ENCODE peak calls at places on chromosome 16, in five cellular contexts. O is GM23338; R is activated CD8-positive, alpha-beta T cell treated with anti-CD3 and anti-CD28 coated beads, Interleukin-2, amount 10 ng/mL, durations not matched to agents 7 days and 5 days; N is COR-L47; F is ELR. J is an unnamed sample.

GRCh38 chr16:70553645-70554044 is 30.0 kb downstream of the SF3B3 start:
- DNase-seq in O (no peak), R (no peak), N (no peak), F (peak), J (no peak)

GRCh38 chr16:14369734-14370598 is 260.1 kb downstream of the PARN start:
- DNase-seq in O (no peak), R (no peak), N (no peak), F (peak), J (no peak)

GRCh38 chr16:15874745-15875314 is 13.6 kb downstream of the CEP20 start:
- DNase-seq in O (peak), R (no peak), N (no peak), F (peak), J (peak)

GRCh38 chr16:69424935-69425784 is 741 bp downstream of the CYB5B start:
- DNase-seq in O (no peak), R (no peak), N (no peak), F (peak), J (peak)

GRCh38 chr16:85570213-85570734 is 42.8 kb upstream of the GSE1 start:
- DNase-seq in O (no peak), R (peak), N (no peak), F (no peak), J (peak)

GRCh38 chr16:25210758-25211157 is 6.0 kb upstream of the AQP8 start:
- DNase-seq in O (no peak), R (no peak), N (no peak), F (peak), J (no peak)

GRCh38 chr16:85296859-85297698 is 184.8 kb upstream of the CIBAR2 start:
- DNase-seq in O (peak), R (peak), N (peak), F (peak), J (peak)

GRCh38 chr16:80784951-80785350 is 19.4 kb downstream of the CDYL2 start:
- DNase-seq in O (no peak), R (no peak), N (no peak), F (no peak), J (no peak)

GRCh38 chr16:1612320-1613111 is at the start of gene CRAMP1:
- DNase-seq in O (peak), R (peak), N (no peak), F (peak), J (peak)

GRCh38 chr16:11056090-11056988 is 112.0 kb downstream of the CLEC16A start:
- DNase-seq in O (no peak), R (no peak), N (no peak), F (no peak), J (no peak)

GRCh38 chr16:20410153-20410723 is 904 bp downstream of the ACSM5 start:
- DNase-seq in O (no peak), R (no peak), N (no peak), F (peak), J (no peak)

GRCh38 chr16:12142157-12142556 is 165.6 kb downstream of the SNX29 start:
- DNase-seq in O (no peak), R (no peak), N (no peak), F (no peak), J (no peak)

GRCh38 chr16:85556456-85557082 is 56.6 kb upstream of the GSE1 start:
- DNase-seq in O (peak), R (peak), N (no peak), F (peak), J (peak)

GRCh38 chr16:88064889-88065746 is 113.9 kb downstream of the BANP start:
- DNase-seq in O (no peak), R (no peak), N (no peak), F (no peak), J (no peak)

GRCh38 chr16:89981414-89981813 is 32.9 kb downstream of the DEF8 start:
- DNase-seq in O (no peak), R (no peak), N (no peak), F (no peak), J (no peak)

GRCh38 chr16:4664538-4665418 is 28.6 kb upstream of the NUDT16L1 start:
- DNase-seq in O (no peak), R (peak), N (no peak), F (no peak), J (peak)

J was measured in DND-41.